ENCODE peak calls at places on chromosomes 5 and 9, in nine cellular contexts. One of them, this sample, is unnamed.

GRCh38 chr9:13292782-13293181 is 13.3 kb upstream of the MPDZ start:
- DNase-seq in heart left ventricle: peak; percentile 27
- DNase-seq in breast epithelium: no peak
- DNase-seq in HepG2: no peak
- DNase-seq in tibial nerve: no peak
- DNase-seq in sigmoid colon: no peak
- DNase-seq in uterus: no peak
- DNase-seq in stomach: no peak
- DNase-seq in ovary: no peak
- DNase-seq in this sample: no peak

GRCh38 chr5:93395010-93395409 is 186.0 kb downstream of the NR2F1-AS1 start:
- DNase-seq in tibial nerve: no peak
- DNase-seq in sigmoid colon: no peak
- DNase-seq in breast epithelium: no peak
- DNase-seq in heart left ventricle: no peak
- DNase-seq in uterus: no peak
- DNase-seq in stomach: no peak
- DNase-seq in HepG2: no peak
- DNase-seq in ovary: no peak
- DNase-seq in this sample: no peak

GRCh38 chr5:1895771-1896420 is 13.2 kb upstream of the IRX4 start:
- DNase-seq in sigmoid colon: no peak
- DNase-seq in HepG2: no peak
- DNase-seq in breast epithelium: no peak
- DNase-seq in uterus: no peak
- DNase-seq in tibial nerve: no peak
- DNase-seq in ovary: no peak
- DNase-seq in heart left ventricle: no peak
- DNase-seq in stomach: no peak
- DNase-seq in this sample: no peak

GRCh38 chr5:56910123-56910951 is 941 bp downstream of the SETD9 start:
- DNase-seq in stomach: peak; percentile 44
- DNase-seq in ovary: no peak
- DNase-seq in sigmoid colon: peak; percentile 77
- DNase-seq in heart left ventricle: peak; percentile 63
- DNase-seq in uterus: no peak
- DNase-seq in tibial nerve: peak; percentile 46
- DNase-seq in breast epithelium: peak; percentile 52
- DNase-seq in HepG2: peak; percentile 61
- DNase-seq in this sample: peak; percentile 80

GRCh38 chr9:93669116-93669957 is 93.0 kb downstream of the PHF2 start:
- DNase-seq in tibial nerve: no peak
- DNase-seq in heart left ventricle: peak; percentile 23
- DNase-seq in breast epithelium: peak; percentile 25
- DNase-seq in sigmoid colon: peak; percentile 56
- DNase-seq in HepG2: no peak
- DNase-seq in stomach: peak; percentile 21
- DNase-seq in uterus: peak; percentile 7
- DNase-seq in ovary: peak; percentile 5
- DNase-seq in this sample: peak; percentile 69

GRCh38 chr9:120877276-120878034 is 467 bp upstream of the PHF19 start:
- DNase-seq in uterus: peak; percentile 78
- DNase-seq in ovary: peak; percentile 76
- DNase-seq in heart left ventricle: peak; percentile 73
- DNase-seq in sigmoid colon: peak; percentile 84
- DNase-seq in breast epithelium: no peak
- DNase-seq in HepG2: peak; percentile 54
- DNase-seq in stomach: peak; percentile 57
- DNase-seq in tibial nerve: peak; percentile 49
- DNase-seq in this sample: peak; percentile 85

GRCh38 chr9:35978792-35979191 is 20.8 kb upstream of the OR2S2 start:
- DNase-seq in ovary: no peak
- DNase-seq in sigmoid colon: no peak
- DNase-seq in breast epithelium: no peak
- DNase-seq in HepG2: no peak
- DNase-seq in heart left ventricle: no peak
- DNase-seq in uterus: no peak
- DNase-seq in stomach: no peak
- DNase-seq in tibial nerve: no peak
- DNase-seq in this sample: no peak

GRCh38 chr5:80010754-80011392 is 19.8 kb upstream of the MTX3 start:
- DNase-seq in uterus: no peak
- DNase-seq in sigmoid colon: no peak
- DNase-seq in ovary: no peak
- DNase-seq in heart left ventricle: peak; percentile 48
- DNase-seq in HepG2: no peak
- DNase-seq in stomach: no peak
- DNase-seq in breast epithelium: no peak
- DNase-seq in tibial nerve: no peak
- DNase-seq in this sample: no peak

GRCh38 chr9:127021664-127022337 is 100.6 kb downstream of the ANGPTL2 start:
- DNase-seq in breast epithelium: no peak
- DNase-seq in heart left ventricle: peak; percentile 94
- DNase-seq in ovary: peak; percentile 94
- DNase-seq in tibial nerve: peak; percentile 88
- DNase-seq in sigmoid colon: peak; percentile 98
- DNase-seq in HepG2: no peak
- DNase-seq in uterus: peak; percentile 93
- DNase-seq in stomach: peak; percentile 47
- DNase-seq in this sample: peak; percentile 93

GRCh38 chr5:131570757-131571156 is 64.3 kb downstream of the RAPGEF6 start:
- DNase-seq in breast epithelium: no peak
- DNase-seq in ovary: no peak
- DNase-seq in heart left ventricle: no peak
- DNase-seq in stomach: no peak
- DNase-seq in tibial nerve: no peak
- DNase-seq in uterus: no peak
- DNase-seq in sigmoid colon: no peak
- DNase-seq in HepG2: no peak
- DNase-seq in this sample: no peak

GRCh38 chr5:138354387-138354786 is 1.9 kb downstream of the KDM3B start:
- DNase-seq in sigmoid colon: no peak
- DNase-seq in heart left ventricle: no peak
- DNase-seq in stomach: no peak
- DNase-seq in tibial nerve: no peak
- DNase-seq in ovary: no peak
- DNase-seq in uterus: no peak
- DNase-seq in HepG2: no peak
- DNase-seq in breast epithelium: no peak
- DNase-seq in this sample: no peak

GRCh38 chr5:131379071-131379538 is 115.3 kb downstream of the CDC42SE2 start:
- DNase-seq in tibial nerve: no peak
- DNase-seq in sigmoid colon: no peak
- DNase-seq in breast epithelium: no peak
- DNase-seq in stomach: no peak
- DNase-seq in heart left ventricle: no peak
- DNase-seq in ovary: no peak
- DNase-seq in HepG2: peak; percentile 26
- DNase-seq in uterus: no peak
- DNase-seq in this sample: no peak

GRCh38 chr5:176612008-176612407 is 2.1 kb upstream of the GPRIN1 start:
- DNase-seq in stomach: no peak
- DNase-seq in breast epithelium: no peak
- DNase-seq in heart left ventricle: no peak
- DNase-seq in uterus: no peak
- DNase-seq in tibial nerve: no peak
- DNase-seq in HepG2: no peak
- DNase-seq in sigmoid colon: no peak
- DNase-seq in ovary: no peak
- DNase-seq in this sample: no peak

GRCh38 chr5:176609724-176610429 is at the start of gene GPRIN1:
- DNase-seq in uterus: no peak
- DNase-seq in sigmoid colon: no peak
- DNase-seq in tibial nerve: no peak
- DNase-seq in ovary: no peak
- DNase-seq in stomach: peak; percentile 48
- DNase-seq in HepG2: peak; percentile 24
- DNase-seq in breast epithelium: no peak
- DNase-seq in heart left ventricle: no peak
- DNase-seq in this sample: no peak

GRCh38 chr5:176608937-176609723 is 826 bp downstream of the GPRIN1 start:
- DNase-seq in tibial nerve: no peak
- DNase-seq in sigmoid colon: no peak
- DNase-seq in HepG2: no peak
- DNase-seq in ovary: no peak
- DNase-seq in breast epithelium: no peak
- DNase-seq in heart left ventricle: no peak
- DNase-seq in stomach: no peak
- DNase-seq in uterus: no peak
- DNase-seq in this sample: no peak

GRCh38 chr5:176611435-176611834 is 1.5 kb upstream of the GPRIN1 start:
- DNase-seq in stomach: peak; percentile 71
- DNase-seq in sigmoid colon: no peak
- DNase-seq in breast epithelium: peak; percentile 79
- DNase-seq in ovary: peak; percentile 64
- DNase-seq in HepG2: peak; percentile 49
- DNase-seq in uterus: peak; percentile 55
- DNase-seq in heart left ventricle: peak; percentile 81
- DNase-seq in tibial nerve: peak; percentile 68
- DNase-seq in this sample: no peak

DNA sequence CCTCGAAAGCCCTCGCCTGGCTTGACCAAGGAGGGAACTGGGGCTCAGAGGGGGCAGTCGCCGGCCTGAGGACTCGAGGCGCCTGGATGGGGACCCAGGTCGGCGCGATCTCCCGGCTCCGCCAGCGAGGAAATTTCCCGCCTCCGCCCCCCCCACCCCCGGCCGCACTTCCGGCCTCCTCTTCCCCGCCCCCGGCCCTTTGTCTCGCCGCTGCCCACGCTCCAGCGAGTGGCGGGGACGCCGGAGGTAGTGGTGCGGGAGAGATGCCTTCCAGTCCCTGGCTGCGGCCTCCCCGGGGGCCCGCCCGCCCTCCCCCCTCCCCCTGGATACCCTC is 441 bp upstream of the GPRIN1 start:
- DNase-seq in ovary: no peak
- DNase-seq in uterus: no peak
- DNase-seq in sigmoid colon: no peak
- DNase-seq in tibial nerve: no peak
- DNase-seq in breast epithelium: no peak
- DNase-seq in stomach: no peak
- DNase-seq in heart left ventricle: no peak
- DNase-seq in HepG2: no peak
- DNase-seq in this sample: no peak
- H3K27ac ChIP-seq in ovary: no peak overlapping the region
- H3K27ac ChIP-seq in uterus: no peak overlapping the region
- H3K27ac ChIP-seq in sigmoid colon: no peak overlapping the region
- H3K27ac ChIP-seq in tibial nerve: no peak overlapping the region
- H3K27ac ChIP-seq in breast epithelium: no peak overlapping the region
- H3K27ac ChIP-seq in stomach: no peak overlapping the region
- H3K27ac ChIP-seq in heart left ventricle: no peak overlapping the region
- H3K27ac ChIP-seq in HepG2: no peak overlapping the region
- H3K27ac ChIP-seq in this sample: no peak overlapping the region

DNA sequence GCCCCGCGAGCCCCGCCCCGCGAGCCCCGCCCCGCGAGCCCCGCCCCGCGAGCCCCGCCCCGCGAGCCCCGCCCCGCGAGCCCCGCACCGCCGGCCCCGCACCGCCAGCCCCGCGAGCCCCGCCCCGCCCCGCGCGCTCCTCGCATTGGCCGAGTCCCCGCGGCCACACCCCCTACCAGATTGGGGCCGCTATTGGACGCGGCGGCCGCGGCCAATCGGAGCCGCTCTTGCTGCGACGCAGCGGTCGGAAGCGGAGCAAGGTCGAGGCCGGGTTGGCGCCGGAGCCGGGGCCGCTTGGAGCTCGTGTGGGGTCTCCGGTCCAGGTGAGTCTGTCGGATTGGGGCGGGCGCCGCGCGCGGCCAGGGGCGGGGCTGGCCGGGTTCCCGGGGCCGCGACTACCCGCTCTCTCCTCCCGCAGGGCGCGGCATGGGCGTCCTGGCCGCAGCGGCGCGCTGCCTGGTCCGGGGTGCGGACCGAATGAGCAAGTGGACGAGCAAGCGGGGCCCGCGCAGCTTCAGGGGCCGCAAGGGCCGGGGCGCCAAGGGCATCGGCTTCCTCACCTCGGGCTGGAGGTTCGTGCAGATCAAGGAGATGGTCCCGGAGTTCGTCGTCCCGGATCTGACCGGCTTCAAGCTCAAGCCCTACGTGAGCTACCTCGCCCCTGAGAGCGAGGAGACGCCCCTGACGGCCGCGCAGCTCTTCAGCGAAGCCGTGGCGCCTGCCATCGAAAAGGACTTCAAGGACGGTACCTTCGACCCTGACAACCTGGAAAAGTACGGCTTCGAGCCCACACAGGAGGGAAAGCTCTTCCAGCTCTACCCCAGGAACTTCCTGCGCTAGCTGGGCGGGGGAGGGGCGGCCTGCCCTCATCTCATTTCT is at the start of gene MRPL41:
- DNase-seq in stomach: peak; percentile 95
- DNase-seq in uterus: peak; percentile 87
- DNase-seq in ovary: peak; percentile 83
- DNase-seq in breast epithelium: peak; percentile 89
- DNase-seq in tibial nerve: peak; percentile 72
- DNase-seq in HepG2: peak; percentile 84
- DNase-seq in sigmoid colon: peak; percentile 95
- DNase-seq in heart left ventricle: peak; percentile 96
- DNase-seq in this sample: peak; percentile 90
- TF ChIP-seq POLR2A in stomach: no peak
- TF ChIP-seq POLR2A in uterus: peak; percentile 34
- TF ChIP-seq POLR2A in ovary: peak; percentile 67
- TF ChIP-seq POLR2A in breast epithelium: peak; percentile 45
- TF ChIP-seq POLR2A in tibial nerve: peak; percentile 41
- TF ChIP-seq POLR2A in HepG2: peak; percentile 72
- TF ChIP-seq POLR2A in sigmoid colon: peak; percentile 65
- TF ChIP-seq POLR2A in heart left ventricle: peak; percentile 96
- TF ChIP-seq POLR2A in this sample: no peak

GRCh38 chr5:59587489-59588337 is 305.8 kb downstream of the PDE4D start:
- DNase-seq in uterus: peak; percentile 25
- DNase-seq in stomach: peak; percentile 47
- DNase-seq in sigmoid colon: peak; percentile 65
- DNase-seq in heart left ventricle: peak; percentile 61
- DNase-seq in HepG2: no peak
- DNase-seq in breast epithelium: no peak
- DNase-seq in ovary: peak; percentile 10
- DNase-seq in tibial nerve: no peak
- DNase-seq in this sample: no peak
- H3K36me3 ChIP-seq in uterus: no peaks in the 10 kb centered on the region
- H3K36me3 ChIP-seq in stomach: no peaks in the 10 kb centered on the region
- H3K36me3 ChIP-seq in sigmoid colon: no peaks in the 10 kb centered on the region
- H3K36me3 ChIP-seq in heart left ventricle: no peaks in the 10 kb centered on the region
- H3K36me3 ChIP-seq in HepG2: no peaks in the 10 kb centered on the region
- H3K36me3 ChIP-seq in breast epithelium: no peaks in the 10 kb centered on the region
- H3K36me3 ChIP-seq in ovary: no peaks in the 10 kb centered on the region
- H3K36me3 ChIP-seq in tibial nerve: no peaks in the 10 kb centered on the region
- H3K36me3 ChIP-seq in this sample: no peaks in the 10 kb centered on the region

DNA sequence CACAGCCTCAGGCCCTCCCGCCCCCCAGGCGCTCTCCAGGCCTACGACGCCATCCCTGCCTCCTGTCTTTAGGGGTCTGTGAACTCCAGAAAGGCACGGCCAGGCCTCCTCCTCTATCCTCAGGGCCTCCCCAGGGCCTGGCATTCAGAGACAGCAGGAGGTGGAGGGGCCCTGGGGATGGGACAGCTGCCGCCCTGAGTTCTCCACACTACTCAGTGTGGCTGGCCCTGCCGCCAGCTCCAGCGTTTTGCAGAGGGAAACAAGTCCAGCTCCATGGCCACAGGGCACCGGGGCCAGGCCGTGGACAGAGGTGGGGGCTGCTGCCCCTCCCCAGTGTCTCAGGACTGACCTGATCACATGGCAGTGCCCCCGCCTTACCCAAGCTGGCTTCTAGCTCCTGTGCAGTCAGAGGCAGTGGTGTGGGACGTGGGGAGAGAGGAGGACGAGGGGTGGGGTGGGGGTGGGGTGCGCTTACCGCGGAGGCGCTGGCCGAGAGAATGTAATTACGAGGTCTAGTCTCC is 16.3 kb downstream of the SH3GLB2 start:
- DNase-seq in breast epithelium: no peak
- DNase-seq in tibial nerve: no peak
- DNase-seq in uterus: no peak
- DNase-seq in sigmoid colon: no peak
- DNase-seq in heart left ventricle: no peak
- DNase-seq in stomach: no peak
- DNase-seq in ovary: no peak
- DNase-seq in HepG2: no peak
- DNase-seq in this sample: no peak
- H3K27ac ChIP-seq in breast epithelium: no peak overlapping the region
- H3K27ac ChIP-seq in tibial nerve: no peak overlapping the region
- H3K27ac ChIP-seq in uterus: no peak overlapping the region
- H3K27ac ChIP-seq in sigmoid colon: no peak overlapping the region
- H3K27ac ChIP-seq in heart left ventricle: no peak overlapping the region
- H3K27ac ChIP-seq in stomach: no peak overlapping the region
- H3K27ac ChIP-seq in ovary: no peak overlapping the region
- H3K27ac ChIP-seq in HepG2: no peak overlapping the region
- H3K27ac ChIP-seq in this sample: no peak overlapping the region

This sample was measured in suprapubic skin.